ENCODE peak calls at places on chromosomes 6 and 20, in nine cellular contexts. P is T follicular helper cell; E is stimulated activated naive CD4-positive, alpha-beta T cell; N is DMS153; L is psoas muscle; A is stimulated activated CD4-positive, alpha-beta T cell treated with anti-CD3 and anti-CD28 coated beads, TNF-alpha, amount 100 ng/mL, for 1 hour; Q is left lung; U is IMR-90; S is EL. Z is an unnamed sample.

GRCh38 chr20:54221383-54221782 is 13.5 kb downstream of the PFDN4 start:
- DNase-seq in P (peak), E (peak), N (peak), L (no peak), A (no peak), Q (no peak), U (no peak), S (no peak), Z (no peak)

GRCh38 chr6:71294121-71294523 is 5.5 kb downstream of the OGFRL1 start:
- DNase-seq in P (no peak), E (no peak), N (no peak), L (no peak), A (no peak), Q (peak), U (peak), S (peak), Z (no peak)

GRCh38 chr20:23200914-23201313 is 114.8 kb upstream of the CD93 start:
- DNase-seq in P (no peak), E (no peak), N (peak), L (peak), A (no peak), Q (peak), U (peak), S (peak), Z (peak)

GRCh38 chr6:37190159-37190535 is 20.2 kb downstream of the PIM1 start:
- DNase-seq in P (no peak), E (no peak), N (no peak), L (no peak), A (no peak), Q (no peak), U (peak), S (peak), Z (no peak)

GRCh38 chr20:44703183-44703925 is 11.8 kb upstream of the CCN5 start:
- DNase-seq in P (no peak), E (no peak), N (no peak), L (no peak), A (no peak), Q (no peak), U (no peak), S (no peak), Z (no peak)

GRCh38 chr6:142819603-142820335 is 125.2 kb downstream of the HIVEP2 start:
- DNase-seq in P (peak), E (peak), N (peak), L (no peak), A (no peak), Q (no peak), U (peak), S (peak), Z (no peak)

GRCh38 chr6:139891471-139891870 is 517.0 kb upstream of the CITED2 start:
- DNase-seq in P (no peak), E (no peak), N (no peak), L (no peak), A (no peak), Q (no peak), U (peak), S (peak), Z (no peak)

GRCh38 chr6:16363749-16364148 is 125.4 kb downstream of the GMPR start:
- DNase-seq in P (no peak), E (no peak), N (no peak), L (no peak), A (no peak), Q (no peak), U (no peak), S (no peak), Z (no peak)

GRCh38 chr6:161226005-161226964 is 47.6 kb downstream of the AGPAT4 start:
- DNase-seq in P (no peak), E (no peak), N (no peak), L (no peak), A (no peak), Q (no peak), U (no peak), S (no peak), Z (no peak)

GRCh38 chr6:85642774-85643529 is at the start of gene SYNCRIP:
- DNase-seq in P (peak), E (peak), N (peak), L (peak), A (peak), Q (peak), U (peak), S (peak), Z (peak)

GRCh38 chr6:41442800-41443501 is 103.2 kb upstream of the FOXP4 start:
- DNase-seq in P (no peak), E (no peak), N (peak), L (peak), A (no peak), Q (peak), U (peak), S (no peak), Z (no peak)

GRCh38 chr20:36847009-36847709 is 28.8 kb upstream of the TLDC2 start:
- DNase-seq in P (no peak), E (no peak), N (no peak), L (peak), A (no peak), Q (no peak), U (peak), S (peak), Z (no peak)

GRCh38 chr6:34021001-34021838 is 124.7 kb downstream of the GRM4 start:
- DNase-seq in P (no peak), E (no peak), N (no peak), L (no peak), A (no peak), Q (no peak), U (no peak), S (no peak), Z (no peak)

GRCh38 chr20:22389836-22390542 is 194.4 kb downstream of the FOXA2 start:
- DNase-seq in P (no peak), E (no peak), N (peak), L (no peak), A (no peak), Q (peak), U (no peak), S (no peak), Z (peak)

GRCh38 chr6:137216875-137217553 is 2.2 kb downstream of the IFNGR1 start:
- DNase-seq in P (no peak), E (no peak), N (no peak), L (no peak), A (no peak), Q (no peak), U (no peak), S (no peak), Z (no peak)

GRCh38 chr20:6636209-6637159 is 131.0 kb upstream of the BMP2 start:
- DNase-seq in P (no peak), E (no peak), N (no peak), L (no peak), A (no peak), Q (no peak), U (peak), S (peak), Z (peak)

GRCh38 chr6:52921743-52922142 is 12.2 kb upstream of the GSTA3 start:
- DNase-seq in P (no peak), E (no peak), N (no peak), L (no peak), A (no peak), Q (no peak), U (no peak), S (no peak), Z (no peak)

GRCh38 chr20:35515949-35516645 is 13.4 kb downstream of the C20orf173 start:
- DNase-seq in P (no peak), E (no peak), N (no peak), L (no peak), A (no peak), Q (no peak), U (peak), S (peak), Z (no peak)

GRCh38 chr20:50708845-50709555 is 17.7 kb upstream of the RIPOR3 start:
- DNase-seq in P (no peak), E (no peak), N (no peak), L (no peak), A (no peak), Q (no peak), U (no peak), S (no peak), Z (no peak)

GRCh38 chr20:8631271-8631670 is 437.6 kb upstream of the PLCB4 start:
- DNase-seq in P (no peak), E (no peak), N (no peak), L (no peak), A (no peak), Q (no peak), U (peak), S (no peak), Z (no peak)

GRCh38 chr20:1637226-1637625 is 17.4 kb upstream of the SIRPB1 start:
- DNase-seq in P (no peak), E (no peak), N (no peak), L (no peak), A (no peak), Q (no peak), U (no peak), S (no peak), Z (no peak)

GRCh38 chr6:157184202-157185015 is 138.9 kb downstream of the TMEM242 start:
- DNase-seq in P (peak), E (peak), N (no peak), L (peak), A (peak), Q (peak), U (peak), S (peak), Z (no peak)

GRCh38 chr6:81752084-81752968 is at the start of gene TENT5A:
- DNase-seq in P (peak), E (peak), N (peak), L (peak), A (peak), Q (peak), U (peak), S (peak), Z (peak)

GRCh38 chr6:116298968-116299367 is 19.2 kb upstream of the TSPYL1 start:
- DNase-seq in P (no peak), E (no peak), N (no peak), L (no peak), A (no peak), Q (no peak), U (no peak), S (no peak), Z (no peak)

GRCh38 chr6:137821486-137821885 is 45.6 kb upstream of the TNFAIP3 start:
- DNase-seq in P (no peak), E (no peak), N (no peak), L (no peak), A (no peak), Q (no peak), U (no peak), S (no peak), Z (no peak)

GRCh38 chr6:41966961-41967311 is 25.3 kb upstream of the CCND3 start:
- DNase-seq in P (no peak), E (no peak), N (no peak), L (no peak), A (no peak), Q (no peak), U (peak), S (peak), Z (no peak)

GRCh38 chr6:54909184-54909583 is 62.6 kb downstream of the FAM83B start:
- DNase-seq in P (no peak), E (no peak), N (no peak), L (no peak), A (no peak), Q (no peak), U (no peak), S (no peak), Z (no peak)

GRCh38 chr20:44598413-44599290 is 16.3 kb downstream of the PKIG start:
- DNase-seq in P (no peak), E (no peak), N (no peak), L (peak), A (no peak), Q (no peak), U (no peak), S (peak), Z (no peak)

GRCh38 chr6:100467144-100468012 is 2.7 kb upstream of the SIM1 start:
- DNase-seq in P (no peak), E (no peak), N (no peak), L (no peak), A (no peak), Q (no peak), U (no peak), S (no peak), Z (no peak)

GRCh38 chr20:64108731-64109389 is 1.5 kb upstream of the NPBWR2 start:
- DNase-seq in P (no peak), E (no peak), N (no peak), L (peak), A (no peak), Q (peak), U (no peak), S (no peak), Z (no peak)

GRCh38 chr6:4762294-4762693 is 13.9 kb upstream of the CDYL start:
- DNase-seq in P (no peak), E (no peak), N (no peak), L (no peak), A (no peak), Q (no peak), U (no peak), S (no peak), Z (no peak)

GRCh38 chr6:168368063-168368835 is 48.7 kb upstream of the DACT2 start:
- DNase-seq in P (no peak), E (no peak), N (no peak), L (no peak), A (no peak), Q (no peak), U (no peak), S (no peak), Z (no peak)

GRCh38 chr20:2946988-2947961 is 74.0 kb downstream of the PTPRA start:
- DNase-seq in P (no peak), E (no peak), N (peak), L (no peak), A (no peak), Q (no peak), U (peak), S (no peak), Z (no peak)

GRCh38 chr20:39133205-39133604 is 171.1 kb downstream of the DHX35 start:
- DNase-seq in P (no peak), E (no peak), N (peak), L (no peak), A (no peak), Q (no peak), U (no peak), S (no peak), Z (no peak)

GRCh38 chr20:53872561-53873248 is 197.7 kb downstream of the BCAS1 start:
- DNase-seq in P (peak), E (peak), N (no peak), L (no peak), A (no peak), Q (no peak), U (peak), S (no peak), Z (no peak)

Z was measured in NCI-H748 treated with DMSO at 0.1 percent for 48 hours.